ENCODE peak calls at places on chromosomes 1 and 21, in six cellular contexts. One of them, this sample, is unnamed.

GRCh38 chr1:21229246-21230000 is 52.7 kb upstream of the EIF4G3 start:
- DNase-seq in activated CD8-positive, alpha-beta memory T cell treated with anti-CD3 and anti-CD28 coated beads for 24 hours: no peak
- DNase-seq in fibroblast of gingiva: peak; percentile 56
- DNase-seq in stimulated activated CD4-positive, alpha-beta T cell treated with anti-CD3 and anti-CD28 coated beads, Interleukin-15, amount 100 ng/mL, for 24 hours: no peak
- DNase-seq in NCI-H1092 treated with DMSO at 0.1 percent for 48 hours: no peak
- DNase-seq in retina: no peak
- DNase-seq in this sample: no peak

GRCh38 chr1:193322218-193322617 is 135.8 kb upstream of the B3GALT2 start:
- DNase-seq in activated CD8-positive, alpha-beta memory T cell treated with anti-CD3 and anti-CD28 coated beads for 24 hours: no peak
- DNase-seq in fibroblast of gingiva: peak; percentile 62
- DNase-seq in stimulated activated CD4-positive, alpha-beta T cell treated with anti-CD3 and anti-CD28 coated beads, Interleukin-15, amount 100 ng/mL, for 24 hours: no peak
- DNase-seq in NCI-H1092 treated with DMSO at 0.1 percent for 48 hours: no peak
- DNase-seq in retina: no peak
- DNase-seq in this sample: no peak

GRCh38 chr1:185360714-185361113 is 43.7 kb upstream of the IVNS1ABP start:
- DNase-seq in activated CD8-positive, alpha-beta memory T cell treated with anti-CD3 and anti-CD28 coated beads for 24 hours: no peak
- DNase-seq in fibroblast of gingiva: no peak
- DNase-seq in stimulated activated CD4-positive, alpha-beta T cell treated with anti-CD3 and anti-CD28 coated beads, Interleukin-15, amount 100 ng/mL, for 24 hours: no peak
- DNase-seq in NCI-H1092 treated with DMSO at 0.1 percent for 48 hours: no peak
- DNase-seq in retina: no peak
- DNase-seq in this sample: no peak

GRCh38 chr1:182054698-182055326 is 6.7 kb downstream of the ZNF648 start:
- DNase-seq in activated CD8-positive, alpha-beta memory T cell treated with anti-CD3 and anti-CD28 coated beads for 24 hours: peak; percentile 65
- DNase-seq in fibroblast of gingiva: no peak
- DNase-seq in stimulated activated CD4-positive, alpha-beta T cell treated with anti-CD3 and anti-CD28 coated beads, Interleukin-15, amount 100 ng/mL, for 24 hours: peak; percentile 75
- DNase-seq in NCI-H1092 treated with DMSO at 0.1 percent for 48 hours: peak; percentile 28
- DNase-seq in retina: no peak
- DNase-seq in this sample: peak; percentile 62

GRCh38 chr21:45011911-45012660 is 62.3 kb upstream of the ADARB1 start:
- DNase-seq in activated CD8-positive, alpha-beta memory T cell treated with anti-CD3 and anti-CD28 coated beads for 24 hours: no peak
- DNase-seq in fibroblast of gingiva: peak; percentile 74
- DNase-seq in stimulated activated CD4-positive, alpha-beta T cell treated with anti-CD3 and anti-CD28 coated beads, Interleukin-15, amount 100 ng/mL, for 24 hours: no peak
- DNase-seq in NCI-H1092 treated with DMSO at 0.1 percent for 48 hours: no peak
- DNase-seq in retina: peak; percentile 75
- DNase-seq in this sample: no peak

GRCh38 chr1:240170806-240171205 is 79.1 kb downstream of the FMN2 start:
- DNase-seq in activated CD8-positive, alpha-beta memory T cell treated with anti-CD3 and anti-CD28 coated beads for 24 hours: no peak
- DNase-seq in fibroblast of gingiva: no peak
- DNase-seq in stimulated activated CD4-positive, alpha-beta T cell treated with anti-CD3 and anti-CD28 coated beads, Interleukin-15, amount 100 ng/mL, for 24 hours: no peak
- DNase-seq in NCI-H1092 treated with DMSO at 0.1 percent for 48 hours: no peak
- DNase-seq in retina: no peak
- DNase-seq in this sample: no peak

GRCh38 chr1:45272943-45273342 is 53.8 kb upstream of the HPDL start:
- DNase-seq in activated CD8-positive, alpha-beta memory T cell treated with anti-CD3 and anti-CD28 coated beads for 24 hours: no peak
- DNase-seq in fibroblast of gingiva: peak; percentile 94
- DNase-seq in stimulated activated CD4-positive, alpha-beta T cell treated with anti-CD3 and anti-CD28 coated beads, Interleukin-15, amount 100 ng/mL, for 24 hours: no peak
- DNase-seq in NCI-H1092 treated with DMSO at 0.1 percent for 48 hours: no peak
- DNase-seq in retina: no peak
- DNase-seq in this sample: no peak

GRCh38 chr21:15001113-15001512 is 63.7 kb downstream of the NRIP1 start:
- DNase-seq in activated CD8-positive, alpha-beta memory T cell treated with anti-CD3 and anti-CD28 coated beads for 24 hours: no peak
- DNase-seq in fibroblast of gingiva: no peak
- DNase-seq in stimulated activated CD4-positive, alpha-beta T cell treated with anti-CD3 and anti-CD28 coated beads, Interleukin-15, amount 100 ng/mL, for 24 hours: no peak
- DNase-seq in NCI-H1092 treated with DMSO at 0.1 percent for 48 hours: no peak
- DNase-seq in retina: no peak
- DNase-seq in this sample: no peak

GRCh38 chr1:14755518-14756252 is 157.2 kb downstream of the KAZN start:
- DNase-seq in activated CD8-positive, alpha-beta memory T cell treated with anti-CD3 and anti-CD28 coated beads for 24 hours: no peak
- DNase-seq in fibroblast of gingiva: no peak
- DNase-seq in stimulated activated CD4-positive, alpha-beta T cell treated with anti-CD3 and anti-CD28 coated beads, Interleukin-15, amount 100 ng/mL, for 24 hours: no peak
- DNase-seq in NCI-H1092 treated with DMSO at 0.1 percent for 48 hours: no peak
- DNase-seq in retina: peak; percentile 65
- DNase-seq in this sample: no peak

GRCh38 chr1:198620951-198621824 is 17.7 kb upstream of the PTPRC start:
- DNase-seq in activated CD8-positive, alpha-beta memory T cell treated with anti-CD3 and anti-CD28 coated beads for 24 hours: peak; percentile 85
- DNase-seq in fibroblast of gingiva: no peak
- DNase-seq in stimulated activated CD4-positive, alpha-beta T cell treated with anti-CD3 and anti-CD28 coated beads, Interleukin-15, amount 100 ng/mL, for 24 hours: peak; percentile 77
- DNase-seq in NCI-H1092 treated with DMSO at 0.1 percent for 48 hours: no peak
- DNase-seq in retina: no peak
- DNase-seq in this sample: peak; percentile 69

GRCh38 chr1:116817582-116818064 is 63.4 kb downstream of the CD2 start:
- DNase-seq in activated CD8-positive, alpha-beta memory T cell treated with anti-CD3 and anti-CD28 coated beads for 24 hours: peak; percentile 89
- DNase-seq in fibroblast of gingiva: no peak
- DNase-seq in stimulated activated CD4-positive, alpha-beta T cell treated with anti-CD3 and anti-CD28 coated beads, Interleukin-15, amount 100 ng/mL, for 24 hours: peak; percentile 87
- DNase-seq in NCI-H1092 treated with DMSO at 0.1 percent for 48 hours: peak; percentile 11
- DNase-seq in retina: no peak
- DNase-seq in this sample: peak; percentile 55

GRCh38 chr1:22412932-22413727 is 38.5 kb upstream of the ZBTB40 start:
- DNase-seq in activated CD8-positive, alpha-beta memory T cell treated with anti-CD3 and anti-CD28 coated beads for 24 hours: no peak
- DNase-seq in fibroblast of gingiva: peak; percentile 39
- DNase-seq in stimulated activated CD4-positive, alpha-beta T cell treated with anti-CD3 and anti-CD28 coated beads, Interleukin-15, amount 100 ng/mL, for 24 hours: no peak
- DNase-seq in NCI-H1092 treated with DMSO at 0.1 percent for 48 hours: no peak
- DNase-seq in retina: no peak
- DNase-seq in this sample: no peak

GRCh38 chr1:190679032-190679431 is 201.4 kb upstream of the BRINP3 start:
- DNase-seq in activated CD8-positive, alpha-beta memory T cell treated with anti-CD3 and anti-CD28 coated beads for 24 hours: no peak
- DNase-seq in fibroblast of gingiva: no peak
- DNase-seq in stimulated activated CD4-positive, alpha-beta T cell treated with anti-CD3 and anti-CD28 coated beads, Interleukin-15, amount 100 ng/mL, for 24 hours: no peak
- DNase-seq in NCI-H1092 treated with DMSO at 0.1 percent for 48 hours: no peak
- DNase-seq in retina: no peak
- DNase-seq in this sample: no peak

GRCh38 chr21:34351786-34352241 is 12.0 kb upstream of the KCNE2 start:
- DNase-seq in activated CD8-positive, alpha-beta memory T cell treated with anti-CD3 and anti-CD28 coated beads for 24 hours: no peak
- DNase-seq in fibroblast of gingiva: peak; percentile 32
- DNase-seq in stimulated activated CD4-positive, alpha-beta T cell treated with anti-CD3 and anti-CD28 coated beads, Interleukin-15, amount 100 ng/mL, for 24 hours: peak; percentile 23
- DNase-seq in NCI-H1092 treated with DMSO at 0.1 percent for 48 hours: peak; percentile 87
- DNase-seq in retina: peak; percentile 80
- DNase-seq in this sample: no peak

GRCh38 chr1:5479876-5480275 is 512.3 kb downstream of the NPHP4 start:
- DNase-seq in activated CD8-positive, alpha-beta memory T cell treated with anti-CD3 and anti-CD28 coated beads for 24 hours: no peak
- DNase-seq in fibroblast of gingiva: no peak
- DNase-seq in stimulated activated CD4-positive, alpha-beta T cell treated with anti-CD3 and anti-CD28 coated beads, Interleukin-15, amount 100 ng/mL, for 24 hours: no peak
- DNase-seq in NCI-H1092 treated with DMSO at 0.1 percent for 48 hours: no peak
- DNase-seq in retina: peak; percentile 89
- DNase-seq in this sample: no peak

GRCh38 chr1:76090284-76091180 is 16.0 kb downstream of the ST6GALNAC3 start:
- DNase-seq in activated CD8-positive, alpha-beta memory T cell treated with anti-CD3 and anti-CD28 coated beads for 24 hours: no peak
- DNase-seq in fibroblast of gingiva: no peak
- DNase-seq in stimulated activated CD4-positive, alpha-beta T cell treated with anti-CD3 and anti-CD28 coated beads, Interleukin-15, amount 100 ng/mL, for 24 hours: no peak
- DNase-seq in NCI-H1092 treated with DMSO at 0.1 percent for 48 hours: no peak
- DNase-seq in retina: no peak
- DNase-seq in this sample: no peak

GRCh38 chr1:236516929-236517704 is 6.7 kb upstream of the LGALS8 start:
- DNase-seq in activated CD8-positive, alpha-beta memory T cell treated with anti-CD3 and anti-CD28 coated beads for 24 hours: no peak
- DNase-seq in fibroblast of gingiva: peak; percentile 77
- DNase-seq in stimulated activated CD4-positive, alpha-beta T cell treated with anti-CD3 and anti-CD28 coated beads, Interleukin-15, amount 100 ng/mL, for 24 hours: peak; percentile 20
- DNase-seq in NCI-H1092 treated with DMSO at 0.1 percent for 48 hours: peak; percentile 20
- DNase-seq in retina: no peak
- DNase-seq in this sample: no peak

GRCh38 chr1:35097224-35097623 is 18.0 kb downstream of the ZMYM1 start:
- DNase-seq in activated CD8-positive, alpha-beta memory T cell treated with anti-CD3 and anti-CD28 coated beads for 24 hours: no peak
- DNase-seq in fibroblast of gingiva: peak; percentile 44
- DNase-seq in stimulated activated CD4-positive, alpha-beta T cell treated with anti-CD3 and anti-CD28 coated beads, Interleukin-15, amount 100 ng/mL, for 24 hours: no peak
- DNase-seq in NCI-H1092 treated with DMSO at 0.1 percent for 48 hours: no peak
- DNase-seq in retina: no peak
- DNase-seq in this sample: no peak

GRCh38 chr1:31152181-31152768 is 86.8 kb upstream of the PUM1 start:
- DNase-seq in activated CD8-positive, alpha-beta memory T cell treated with anti-CD3 and anti-CD28 coated beads for 24 hours: no peak
- DNase-seq in fibroblast of gingiva: peak; percentile 95
- DNase-seq in stimulated activated CD4-positive, alpha-beta T cell treated with anti-CD3 and anti-CD28 coated beads, Interleukin-15, amount 100 ng/mL, for 24 hours: no peak
- DNase-seq in NCI-H1092 treated with DMSO at 0.1 percent for 48 hours: no peak
- DNase-seq in retina: no peak
- DNase-seq in this sample: no peak